ENCODE peak calls at places on chromosomes 11 and 22, in nine cellular contexts. R is HCT116, D is GM12878, M is spleen, J is esophagus muscularis mucosa, H is transverse colon, S is lower leg skin, Y is H54, P is GM12891. L is an unnamed sample.

GRCh38 chr11:952406-953385 is 27.0 kb downstream of the AP2A2 start:
- DNase-seq in R (no peak), D (no peak), M (no peak), J (no peak), H (peak; percentile 73), S (no peak), Y (no peak), P (no peak), L (no peak)

GRCh38 chr11:68216171-68216938 is 3.3 kb upstream of the KMT5B start:
- DNase-seq in R (no peak), D (no peak), M (no peak), J (no peak), H (peak; percentile 69), S (no peak), Y (no peak), P (no peak), L (no peak)

GRCh38 chr11:128599729-128600128 is 12.4 kb upstream of the ETS1 start:
- DNase-seq in R (no peak), D (no peak), M (no peak), J (no peak), H (no peak), S (no peak), Y (no peak), P (no peak), L (no peak)

GRCh38 chr11:112795142-112795815 is 165.9 kb upstream of the NCAM1 start:
- DNase-seq in R (peak; percentile 38), D (no peak), M (no peak), J (no peak), H (peak; percentile 30), S (no peak), Y (peak; percentile 44), P (no peak), L (no peak)

GRCh38 chr11:72439455-72439854 is 5.1 kb upstream of the CLPB start:
- DNase-seq in R (no peak), D (no peak), M (no peak), J (no peak), H (no peak), S (no peak), Y (peak; percentile 52), P (no peak), L (no peak)

GRCh38 chr11:96794152-96794551 is 404.3 kb downstream of the JRKL start:
- DNase-seq in R (no peak), D (no peak), M (no peak), J (no peak), H (no peak), S (no peak), Y (no peak), P (no peak), L (no peak)

GRCh38 chr11:59545179-59546020 is 34.1 kb downstream of the OR4D9 start:
- DNase-seq in R (peak; percentile 91), D (no peak), M (no peak), J (no peak), H (no peak), S (no peak), Y (no peak), P (no peak), L (no peak)

GRCh38 chr22:37887610-37888378 is 18.3 kb upstream of the MICALL1 start:
- DNase-seq in R (no peak), D (no peak), M (no peak), J (no peak), H (no peak), S (peak; percentile 84), Y (no peak), P (no peak), L (no peak)

GRCh38 chr11:66347425-66348276 is at the start of gene B4GAT1:
- DNase-seq in R (peak; percentile 85), D (peak; percentile 98), M (peak; percentile 88), J (peak; percentile 97), H (peak; percentile 89), S (peak; percentile 90), Y (no peak), P (peak; percentile 71), L (peak; percentile 97)

GRCh38 chr11:88312665-88313064 is 24.9 kb downstream of the CTSC start:
- DNase-seq in R (no peak), D (no peak), M (no peak), J (no peak), H (no peak), S (no peak), Y (no peak), P (no peak), L (no peak)

GRCh38 chr11:61955031-61955415 is 4.9 kb downstream of the BEST1 start:
- DNase-seq in R (no peak), D (no peak), M (peak; percentile 91), J (no peak), H (peak; percentile 49), S (no peak), Y (no peak), P (no peak), L (peak; percentile 94)

GRCh38 chr22:40853961-40854360 is 2.5 kb downstream of the ST13 start:
- DNase-seq in R (no peak), D (no peak), M (no peak), J (no peak), H (no peak), S (no peak), Y (no peak), P (no peak), L (no peak)

GRCh38 chr11:66891849-66892660 is 35.2 kb downstream of the LRFN4 start:
- DNase-seq in R (peak; percentile 96), D (peak; percentile 88), M (no peak), J (no peak), H (peak; percentile 59), S (peak; percentile 38), Y (peak; percentile 82), P (peak; percentile 72), L (no peak)

GRCh38 chr22:26589845-26590524 is at the start of gene TPST2:
- DNase-seq in R (peak; percentile 19), D (no peak), M (peak; percentile 95), J (peak; percentile 94), H (peak; percentile 85), S (peak; percentile 51), Y (peak; percentile 54), P (peak; percentile 79), L (no peak)
- TF ChIP-seq POLR2A in R (peak; percentile 43), D (peak; percentile 85), M (no peak), J (no peak), H (peak; percentile 68), S (no peak), Y (peak; percentile 77), P (peak; percentile 75), L (peak; percentile 77)

GRCh38 chr22:50529416-50530279 is at the start of gene TYMP:
- DNase-seq in R (no peak), D (no peak), M (no peak), J (no peak), H (peak; percentile 90), S (peak; percentile 61), Y (no peak), P (peak; percentile 65), L (no peak)
- TF ChIP-seq POLR2A in R (peak; percentile 31), D (no peak), M (peak; percentile 74), J (no peak), H (peak; percentile 27), S (no peak), Y (no peak), P (no peak), L (no peak)

DNA sequence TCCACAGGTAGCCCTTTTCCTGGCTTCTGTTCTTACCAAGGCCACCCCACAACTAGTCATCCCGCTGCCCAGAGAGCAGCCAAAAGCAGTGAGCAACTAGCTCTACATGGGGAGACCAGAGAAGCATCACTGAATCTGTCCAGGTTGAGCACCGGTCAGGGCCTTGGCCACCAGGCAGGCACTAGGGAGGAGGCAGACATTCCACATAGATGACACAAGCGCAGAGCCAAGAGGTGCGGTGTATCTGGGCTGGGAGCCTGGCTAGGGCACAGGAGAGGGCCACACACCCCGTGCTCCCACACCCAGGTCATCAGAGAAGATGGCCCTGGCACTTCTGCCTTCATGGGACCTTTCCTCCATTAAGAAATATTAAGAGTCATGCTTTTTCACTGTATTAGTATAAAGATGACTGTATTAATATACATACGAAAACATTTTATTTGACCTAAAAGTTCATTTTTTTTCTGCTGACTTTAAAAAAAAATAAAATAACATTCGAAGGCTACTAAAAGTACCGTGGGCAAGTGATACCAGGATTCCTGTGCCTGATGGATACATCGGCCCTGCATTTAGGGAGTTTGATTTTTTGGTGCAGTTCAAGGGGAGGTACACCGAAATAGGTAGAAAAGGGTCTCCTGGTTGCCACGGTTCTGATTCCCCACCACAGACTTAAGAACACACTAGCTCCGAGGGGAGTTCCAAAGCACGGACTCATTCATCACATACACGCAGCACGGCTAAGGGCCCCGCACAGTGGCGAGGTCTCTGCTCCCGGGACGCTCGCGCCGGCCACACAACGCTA is 1.2 kb downstream of the DGCR2 start:
- DNase-seq in R (peak; percentile 27), D (no peak), M (peak; percentile 77), J (no peak), H (peak; percentile 80), S (no peak), Y (peak; percentile 82), P (no peak), L (no peak)
- TF ChIP-seq POLR2A in R (no peak), D (no peak), M (no peak), J (no peak), H (peak; percentile 64), S (no peak), Y (no peak), P (no peak), L (no peak)

GRCh38 chr11:117198613-117199012 is 557 bp upstream of the TAGLN start:
- DNase-seq in R (no peak), D (no peak), M (no peak), J (no peak), H (no peak), S (no peak), Y (no peak), P (no peak), L (no peak)

GRCh38 chr11:117197516-117198456 is 1.4 kb upstream of the TAGLN start:
- DNase-seq in R (no peak), D (no peak), M (no peak), J (no peak), H (peak; percentile 71), S (no peak), Y (no peak), P (no peak), L (no peak)

GRCh38 chr11:117199916-117200812 is 994 bp downstream of the TAGLN start:
- DNase-seq in R (no peak), D (no peak), M (no peak), J (no peak), H (no peak), S (no peak), Y (no peak), P (no peak), L (no peak)

GRCh38 chr11:117200813-117201515 is 1.8 kb downstream of the TAGLN start:
- DNase-seq in R (no peak), D (no peak), M (no peak), J (no peak), H (no peak), S (no peak), Y (no peak), P (no peak), L (no peak)

DNA sequence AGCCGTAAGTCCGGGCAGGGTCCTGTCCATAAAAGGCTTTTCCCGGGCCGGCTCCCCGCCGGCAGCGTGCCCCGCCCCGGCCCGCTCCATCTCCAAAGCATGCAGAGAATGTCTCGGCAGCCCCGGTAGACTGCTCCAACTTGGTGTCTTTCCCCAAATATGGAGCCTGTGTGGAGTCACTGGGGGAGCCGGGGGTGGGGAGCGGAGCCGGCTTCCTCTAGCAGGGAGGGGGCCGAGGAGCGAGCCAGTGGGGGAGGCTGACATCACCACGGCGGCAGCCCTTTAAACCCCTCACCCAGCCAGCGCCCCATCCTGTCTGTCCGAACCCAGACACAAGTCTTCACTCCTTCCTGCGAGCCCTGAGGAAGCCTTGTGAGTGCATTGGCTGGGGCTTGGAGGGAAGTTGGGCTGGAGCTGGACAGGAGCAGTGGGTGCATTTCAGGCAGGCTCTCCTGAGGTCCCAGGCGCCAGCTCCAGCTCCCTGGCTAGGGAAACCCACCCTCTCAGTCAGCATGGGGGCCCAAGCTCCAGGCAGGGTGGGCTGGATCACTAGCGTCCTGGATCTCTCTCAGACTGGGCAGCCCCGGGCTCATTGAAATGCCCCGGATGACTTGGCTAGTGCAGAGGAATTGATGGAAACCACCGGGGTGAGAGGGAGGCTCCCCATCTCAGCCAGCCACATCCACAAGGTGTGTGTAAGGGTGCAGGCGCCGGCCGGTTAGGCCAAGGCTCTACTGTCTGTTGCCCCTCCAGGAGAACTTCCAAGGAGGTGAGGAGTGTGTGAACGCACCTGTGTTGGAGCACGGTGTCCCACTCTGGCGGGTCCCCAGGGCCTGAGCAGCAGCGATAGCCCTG is at the start of gene TAGLN:
- DNase-seq in R (no peak), D (no peak), M (no peak), J (no peak), H (peak; percentile 76), S (no peak), Y (no peak), P (no peak), L (no peak)
- TF ChIP-seq POLR2A in R (no peak), D (no peak), M (no peak), J (peak; percentile 55), H (peak; percentile 76), S (no peak), Y (no peak), P (no peak), L (no peak)